ENCODE peak calls at places on chromosome 13, in five cellular contexts. N is AG10803, T is ascending aorta, H is coronary artery, Z is body of pancreas. U is an unnamed sample.

GRCh38 chr13:111326981-111327642 is 6.7 kb downstream of the TEX29 start:
- DNase-seq in N (no peak), T (peak; percentile 40), H (peak; percentile 53), Z (no peak), U (no peak)

GRCh38 chr13:61109741-61110140 is 305.9 kb downstream of the PCDH20 start:
- DNase-seq in N (no peak), T (no peak), H (no peak), Z (no peak), U (no peak)

GRCh38 chr13:89115307-89115706 is 1444.1 kb downstream of the SLITRK5 start:
- DNase-seq in N (no peak), T (no peak), H (no peak), Z (no peak), U (no peak)

GRCh38 chr13:105774739-105775460 is 760.6 kb downstream of the EFNB2 start:
- DNase-seq in N (no peak), T (no peak), H (no peak), Z (peak; percentile 17), U (no peak)

GRCh38 chr13:74136089-74136658 is 2.0 kb upstream of the KLF12 start:
- DNase-seq in N (peak; percentile 60), T (peak; percentile 68), H (peak; percentile 76), Z (no peak), U (no peak)

GRCh38 chr13:101092985-101093384 is 323.3 kb downstream of the NALCN start:
- DNase-seq in N (no peak), T (no peak), H (no peak), Z (no peak), U (no peak)

GRCh38 chr13:65093352-65093751 is 2136.8 kb downstream of the PCDH9 start:
- DNase-seq in N (no peak), T (no peak), H (no peak), Z (no peak), U (no peak)

GRCh38 chr13:30388401-30389283 is 33.7 kb upstream of the UBE2L5 start:
- DNase-seq in N (peak; percentile 82), T (no peak), H (no peak), Z (no peak), U (no peak)

GRCh38 chr13:92830821-92831220 is 395.8 kb upstream of the GPC6 start:
- DNase-seq in N (no peak), T (no peak), H (no peak), Z (no peak), U (no peak)

DNA sequence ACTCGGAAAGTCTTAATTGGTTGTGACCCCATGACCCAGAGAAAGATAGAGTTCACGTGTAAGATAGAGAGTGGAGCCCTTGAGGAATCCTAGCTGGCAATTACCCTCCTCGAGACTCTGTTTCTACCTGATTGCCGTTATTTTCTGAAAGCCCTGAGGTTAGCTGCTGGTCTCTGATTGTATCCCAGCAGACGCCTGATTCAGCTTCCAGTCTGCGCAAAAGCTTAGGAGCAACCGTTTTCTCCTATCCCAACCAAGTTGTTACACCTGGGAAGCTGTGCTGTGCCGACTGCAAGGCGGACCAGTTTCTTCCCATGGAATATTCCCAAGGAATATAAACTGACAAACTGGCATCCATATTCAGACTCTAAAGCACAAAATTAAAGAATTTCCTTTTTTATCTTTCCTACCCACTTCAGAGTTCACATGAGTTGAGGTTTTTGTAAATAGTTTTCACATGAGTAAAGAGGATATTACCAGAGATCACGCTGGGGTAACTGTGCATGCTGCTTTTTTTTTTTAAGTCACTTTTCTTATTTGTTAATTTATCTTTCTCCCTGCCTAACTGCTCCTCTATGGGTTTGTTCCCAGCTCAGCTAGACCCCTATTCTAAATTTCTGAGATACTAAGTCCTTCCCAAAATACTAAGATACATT is 1.5 kb upstream of the TRPC4 start:
- DNase-seq in N (peak; percentile 72), T (no peak), H (no peak), Z (no peak), U (peak; percentile 33)
- H3K4me3 ChIP-seq in N (peak overlapping the region; percentile 90), T (peak overlapping the region; percentile 75), H (peak overlapping the region; percentile 89), Z (no peak overlapping the region), U (peak overlapping the region; percentile 5)

GRCh38 chr13:36673838-36674326 is at the start of gene SERTM1:
- DNase-seq in N (no peak), T (no peak), H (no peak), Z (no peak), U (no peak)
- H3K4me3 ChIP-seq in N (no peak within 1 kb of the TSS), T (peak within 1 kb of the TSS; percentile 36), H (peak within 1 kb of the TSS; percentile 59), Z (no peak within 1 kb of the TSS), U (peak within 1 kb of the TSS; percentile 1)

GRCh38 chr13:104485571-104485970 is 1419.4 kb upstream of the SLC10A2 start:
- DNase-seq in N (no peak), T (no peak), H (no peak), Z (no peak), U (no peak)
- H3K4me3 ChIP-seq in N (no peak overlapping the region), T (no peak overlapping the region), H (no peak overlapping the region), Z (no peak overlapping the region), U (no peak overlapping the region)

DNA sequence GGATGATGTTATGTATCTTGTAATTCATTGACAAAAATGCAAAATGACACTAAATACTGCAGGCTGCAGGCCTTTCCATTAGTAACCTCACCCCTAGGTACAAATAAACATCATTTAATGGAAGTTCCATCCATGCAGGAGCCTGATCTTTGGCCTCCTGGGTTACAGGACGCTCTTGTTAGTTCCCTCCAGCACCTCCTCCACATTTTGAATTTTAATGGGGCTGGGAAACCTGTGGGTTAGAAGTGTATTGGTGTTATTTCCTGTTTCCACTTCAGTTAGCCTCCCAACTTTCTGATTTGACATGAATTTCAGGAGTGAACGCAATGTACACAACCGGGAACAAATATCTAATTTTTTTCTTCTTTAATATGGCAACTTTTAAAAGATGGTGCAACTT is 237.1 kb upstream of the ARGLU1 start:
- DNase-seq in N (no peak), T (no peak), H (no peak), Z (no peak), U (no peak)
- H3K4me3 ChIP-seq in N (no peak overlapping the region), T (no peak overlapping the region), H (no peak overlapping the region), Z (no peak overlapping the region), U (no peak overlapping the region)

DNA sequence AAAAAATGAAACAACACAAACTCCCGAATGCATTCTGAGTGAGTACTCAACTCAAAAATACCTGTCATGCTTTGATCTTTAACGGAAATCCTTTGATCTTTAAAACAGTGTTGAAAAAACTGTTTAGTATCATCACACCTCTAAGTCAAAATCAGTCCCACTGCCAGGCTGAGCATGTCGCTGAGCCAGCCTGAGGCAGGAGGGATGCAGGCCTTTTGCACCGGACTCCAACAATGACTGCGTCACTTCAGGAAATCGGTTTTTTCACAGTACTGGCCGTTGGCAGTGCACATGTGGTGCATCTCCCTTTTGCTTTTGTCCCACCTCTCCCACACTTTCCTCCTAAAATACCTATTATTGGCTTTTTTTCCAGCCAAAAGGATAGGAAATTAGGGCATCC is 78.2 kb downstream of the SHISA2 start:
- DNase-seq in N (no peak), T (no peak), H (no peak), Z (no peak), U (no peak)
- H3K4me3 ChIP-seq in N (no peak overlapping the region), T (no peak overlapping the region), H (no peak overlapping the region), Z (no peak overlapping the region), U (no peak overlapping the region)

GRCh38 chr13:109779074-109779473 is 7.3 kb downstream of the IRS2 start:
- DNase-seq in N (no peak), T (no peak), H (no peak), Z (no peak), U (no peak)
- H3K4me3 ChIP-seq in N (peak overlapping the region; percentile 85), T (peak overlapping the region; percentile 85), H (peak overlapping the region; percentile 85), Z (no peak overlapping the region), U (peak overlapping the region; percentile 63)

GRCh38 chr13:77026783-77027621 is at the start of gene FBXL3:
- DNase-seq in N (peak; percentile 92), T (peak; percentile 91), H (peak; percentile 93), Z (peak; percentile 83), U (peak; percentile 72)

GRCh38 chr13:77031869-77032268 is 4.9 kb upstream of the FBXL3 start:
- DNase-seq in N (no peak), T (no peak), H (no peak), Z (no peak), U (no peak)

GRCh38 chr13:77029436-77029835 is 2.5 kb upstream of the FBXL3 start:
- DNase-seq in N (no peak), T (no peak), H (no peak), Z (no peak), U (no peak)

GRCh38 chr13:77026255-77026782 is 640 bp downstream of the FBXL3 start:
- DNase-seq in N (peak; percentile 69), T (peak; percentile 92), H (peak; percentile 95), Z (peak; percentile 87), U (no peak)

DNA sequence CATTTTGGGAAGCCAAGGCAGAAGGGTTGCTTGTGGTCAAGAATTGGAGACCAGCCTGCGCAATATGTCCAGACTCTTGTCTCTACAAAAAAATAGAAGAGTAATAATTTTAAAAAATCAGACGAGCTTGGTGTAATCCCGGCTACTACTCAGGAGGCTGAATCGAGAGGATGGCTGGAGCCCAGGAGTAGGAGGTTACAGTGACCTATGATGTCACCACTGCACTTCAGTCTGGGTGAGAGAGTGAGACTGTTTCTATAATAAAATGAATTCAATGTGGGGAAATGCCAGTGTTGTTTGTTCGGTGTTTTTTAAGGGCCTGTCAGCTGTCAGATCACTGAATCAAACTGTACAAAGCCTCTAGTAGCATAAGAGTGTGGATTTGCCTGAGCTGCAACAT is 1.2 kb upstream of the FBXL3 start:
- DNase-seq in N (peak; percentile 27), T (peak; percentile 70), H (no peak), Z (no peak), U (no peak)
- H3K4me3 ChIP-seq in N (peak overlapping the region; percentile 82), T (peak overlapping the region; percentile 100), H (peak overlapping the region; percentile 95), Z (no peak overlapping the region), U (peak overlapping the region; percentile 81)